ENCODE peak calls at places on chromosomes 7 and 10, in eight cellular contexts. U is IMR-90; S is thoracic aorta; A is left lung; B is cardiac muscle cell; F is adrenal gland; T is naive thymus-derived CD4-positive, alpha-beta T cell; E is GM23248. H is an unnamed sample.

GRCh38 chr10:78015546-78015945 is 13.8 kb downstream of the POLR3A start:
- DNase-seq in U (no peak), B (peak; percentile 32), E (no peak), T (no peak), S (no peak), A (no peak), F (peak; percentile 33), H (no peak)

GRCh38 chr10:22174442-22174841 is 43.4 kb downstream of the EBLN1 start:
- DNase-seq in A (no peak), E (no peak), T (no peak), B (no peak), F (no peak), S (no peak), U (no peak), H (no peak)

GRCh38 chr10:119306514-119306951 is 99.2 kb downstream of the GRK5 start:
- DNase-seq in E (peak; percentile 19), A (no peak), U (no peak), B (no peak), T (peak; percentile 86), F (no peak), S (no peak), H (no peak)

GRCh38 chr7:20352573-20353304 is 22.0 kb downstream of the ITGB8 start:
- DNase-seq in S (no peak), F (no peak), E (peak; percentile 69), T (no peak), B (no peak), A (no peak), U (peak; percentile 31), H (peak; percentile 44)

GRCh38 chr7:19665399-19666008 is 43.3 kb downstream of the POLR1F start:
- DNase-seq in A (no peak), B (peak; percentile 21), S (no peak), T (no peak), F (no peak), E (peak; percentile 58), U (peak; percentile 50), H (no peak)

GRCh38 chr10:132654708-132655661 is 117.4 kb downstream of the INPP5A start:
- DNase-seq in E (peak; percentile 77), U (peak; percentile 55), F (peak; percentile 38), A (peak; percentile 49), B (peak; percentile 78), S (no peak), T (peak; percentile 35), H (peak; percentile 82)

GRCh38 chr10:81873932-81874816 is 820 bp upstream of the NRG3 start:
- DNase-seq in E (peak; percentile 13), U (no peak), B (peak; percentile 95), T (no peak), A (peak; percentile 70), F (peak; percentile 60), S (no peak), H (no peak)

GRCh38 chr7:99558306-99559275 is at the start of gene ZNF655:
- DNase-seq in F (peak; percentile 94), S (peak; percentile 80), A (peak; percentile 89), B (peak; percentile 96), T (peak; percentile 90), U (peak; percentile 85), E (peak; percentile 88), H (peak; percentile 86)

GRCh38 chr7:70177166-70177565 is 578.9 kb downstream of the AUTS2 start:
- DNase-seq in F (no peak), T (no peak), U (no peak), S (no peak), A (no peak), E (peak; percentile 93), B (no peak), H (no peak)

GRCh38 chr10:70672993-70673928 is 955 bp downstream of the ADAMTS14 start:
- DNase-seq in B (no peak), F (peak; percentile 75), E (peak; percentile 95), S (no peak), A (no peak), U (peak; percentile 75), T (no peak), H (no peak)

GRCh38 chr7:20280475-20281351 is 50.0 kb upstream of the ITGB8 start:
- DNase-seq in S (no peak), E (peak; percentile 85), F (no peak), A (no peak), U (peak; percentile 88), B (no peak), T (no peak), H (no peak)

GRCh38 chr7:64614812-64615211 is 51.1 kb upstream of the ZNF107 start:
- DNase-seq in F (no peak), T (no peak), A (no peak), S (no peak), B (no peak), E (no peak), U (no peak), H (no peak)

GRCh38 chr10:131653550-131654470 is 247.0 kb upstream of the PPP2R2D start:
- DNase-seq in B (no peak), F (no peak), S (no peak), E (no peak), A (no peak), T (no peak), U (no peak), H (no peak)

GRCh38 chr10:102621418-102622325 is 22.6 kb upstream of the TRIM8 start:
- DNase-seq in F (no peak), U (peak; percentile 45), T (no peak), B (no peak), E (peak; percentile 50), S (no peak), A (peak; percentile 34), H (no peak)

GRCh38 chr10:6091630-6092029 is 2.8 kb downstream of the RBM17 start:
- DNase-seq in S (no peak), F (no peak), U (no peak), T (peak; percentile 35), B (no peak), A (no peak), E (peak; percentile 46), H (no peak)

GRCh38 chr10:71765176-71765906 is 8.0 kb downstream of the VSIR start:
- DNase-seq in S (no peak), T (no peak), U (peak; percentile 30), B (no peak), A (no peak), E (peak; percentile 78), F (no peak), H (no peak)

GRCh38 chr7:149743481-149743880 is 29.9 kb downstream of the ZNF467 start:
- DNase-seq in E (no peak), T (no peak), B (no peak), F (no peak), A (no peak), U (no peak), S (no peak), H (no peak)

GRCh38 chr7:94392391-94392782 is 2.3 kb upstream of the COL1A2 start:
- DNase-seq in S (no peak), E (peak; percentile 71), T (no peak), F (no peak), A (no peak), B (no peak), U (no peak), H (no peak)
- H3K4me3 ChIP-seq in S (peak overlapping the region; percentile 23), E (peak overlapping the region; percentile 99), T (no peak overlapping the region), F (no peak overlapping the region), A (no peak overlapping the region), B (no peak overlapping the region), U (no peak overlapping the region), H (no peak overlapping the region)

DNA sequence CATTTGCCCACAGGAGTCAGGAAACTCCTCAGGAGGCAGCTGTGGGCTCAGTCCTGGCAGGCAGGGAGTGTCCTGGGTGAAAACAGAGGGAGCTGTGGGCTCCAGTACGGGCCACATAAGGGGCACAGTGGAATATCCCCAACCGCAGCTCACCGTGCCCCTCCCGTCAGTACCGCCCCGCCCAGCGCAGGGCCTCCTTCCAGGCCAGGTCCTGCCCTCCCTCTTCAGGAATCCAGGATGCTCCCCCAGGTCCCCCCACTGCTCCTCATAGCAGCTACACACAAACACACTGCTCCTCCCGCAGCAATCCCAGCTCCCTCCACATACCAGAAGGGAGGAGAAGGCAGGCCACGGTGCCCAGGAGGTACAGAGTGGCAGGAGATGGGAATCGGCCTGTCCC is 179.0 kb downstream of the TNS3 start:
- DNase-seq in U (no peak), B (no peak), T (no peak), F (no peak), S (no peak), A (no peak), E (no peak), H (no peak)
- H3K36me3 ChIP-seq in U (peaks cover 53% of the 10 kb centered on the region), B (no peaks in the 10 kb centered on the region), T (no peaks in the 10 kb centered on the region), F (no peaks in the 10 kb centered on the region), S (no peaks in the 10 kb centered on the region), A (no peaks in the 10 kb centered on the region), E (peaks cover 4% of the 10 kb centered on the region), H (peaks cover 30% of the 10 kb centered on the region)

GRCh38 chr7:11335951-11336350 is 362.3 kb downstream of the PHF14 start:
- DNase-seq in E (no peak), A (no peak), U (no peak), B (no peak), T (no peak), S (no peak), F (no peak), H (peak; percentile 15)
- H3K4me3 ChIP-seq in E (no peak overlapping the region), A (no peak overlapping the region), U (no peak overlapping the region), B (no peak overlapping the region), T (no peak overlapping the region), S (no peak overlapping the region), F (no peak overlapping the region), H (no peak overlapping the region)

GRCh38 chr7:44569958-44570357 is 3.8 kb downstream of the DDX56 start:
- DNase-seq in S (no peak), F (no peak), T (no peak), B (no peak), U (no peak), A (no peak), E (no peak), H (no peak)
- H3K36me3 ChIP-seq in S (peaks cover 63% of the 10 kb centered on the region), F (no peaks in the 10 kb centered on the region), T (peaks cover 53% of the 10 kb centered on the region), B (peaks cover 66% of the 10 kb centered on the region), U (peaks cover 69% of the 10 kb centered on the region), A (no peaks in the 10 kb centered on the region), E (peaks cover 44% of the 10 kb centered on the region), H (peaks cover 84% of the 10 kb centered on the region)

GRCh38 chr10:124719213-124719851 is 24.8 kb downstream of the FAM53B start:
- DNase-seq in U (peak; percentile 52), B (no peak), A (no peak), S (no peak), F (peak; percentile 80), T (peak; percentile 79), E (peak; percentile 56), H (no peak)
- H3K4me3 ChIP-seq in U (no peak overlapping the region), B (no peak overlapping the region), A (no peak overlapping the region), S (no peak overlapping the region), F (no peak overlapping the region), T (peak overlapping the region; percentile 19), E (no peak overlapping the region), H (no peak overlapping the region)